ENCODE peak calls at places on chromosome 2, in eight cellular contexts. One of them, this sample, is unnamed.

GRCh38 chr2:68943581-68944568 is 8.8 kb downstream of the GKN2 start:
- DNase-seq in dorsolateral prefrontal cortex: peak
- DNase-seq in SK-N-DZ: peak
- DNase-seq in cardiac fibroblast: peak
- DNase-seq in Kasumi-1: peak
- DNase-seq in T-helper 2 cell: peak
- DNase-seq in activated naive CD8-positive, alpha-beta T cell treated with anti-CD3 and anti-CD28 coated beads, Interleukin-2, amount 50 U/mL, for 24 hours: peak
- DNase-seq in activated CD4-positive, alpha-beta T cell treated with anti-CD3 and anti-CD28 coated beads, Interleukin-2, amount 50 U/mL, for 48 hours: peak
- DNase-seq in this sample: peak

GRCh38 chr2:100242891-100243670 is 79.2 kb downstream of the LONRF2 start:
- DNase-seq in dorsolateral prefrontal cortex: peak
- DNase-seq in SK-N-DZ: peak
- DNase-seq in cardiac fibroblast: peak
- DNase-seq in Kasumi-1: peak
- DNase-seq in T-helper 2 cell: no peak
- DNase-seq in activated naive CD8-positive, alpha-beta T cell treated with anti-CD3 and anti-CD28 coated beads, Interleukin-2, amount 50 U/mL, for 24 hours: peak
- DNase-seq in activated CD4-positive, alpha-beta T cell treated with anti-CD3 and anti-CD28 coated beads, Interleukin-2, amount 50 U/mL, for 48 hours: peak
- DNase-seq in this sample: peak

GRCh38 chr2:19217203-19217602 is 141.2 kb downstream of the OSR1 start:
- DNase-seq in dorsolateral prefrontal cortex: no peak
- DNase-seq in SK-N-DZ: no peak
- DNase-seq in cardiac fibroblast: no peak
- DNase-seq in Kasumi-1: no peak
- DNase-seq in T-helper 2 cell: no peak
- DNase-seq in activated naive CD8-positive, alpha-beta T cell treated with anti-CD3 and anti-CD28 coated beads, Interleukin-2, amount 50 U/mL, for 24 hours: no peak
- DNase-seq in activated CD4-positive, alpha-beta T cell treated with anti-CD3 and anti-CD28 coated beads, Interleukin-2, amount 50 U/mL, for 48 hours: no peak
- DNase-seq in this sample: peak

GRCh38 chr2:190119257-190119656 is 56.7 kb upstream of the MSTN start:
- DNase-seq in dorsolateral prefrontal cortex: peak
- DNase-seq in SK-N-DZ: peak
- DNase-seq in cardiac fibroblast: no peak
- DNase-seq in Kasumi-1: no peak
- DNase-seq in T-helper 2 cell: peak
- DNase-seq in activated naive CD8-positive, alpha-beta T cell treated with anti-CD3 and anti-CD28 coated beads, Interleukin-2, amount 50 U/mL, for 24 hours: peak
- DNase-seq in activated CD4-positive, alpha-beta T cell treated with anti-CD3 and anti-CD28 coated beads, Interleukin-2, amount 50 U/mL, for 48 hours: peak
- DNase-seq in this sample: no peak

GRCh38 chr2:68478688-68479087 is 11.3 kb downstream of the APLF start:
- DNase-seq in dorsolateral prefrontal cortex: no peak
- DNase-seq in SK-N-DZ: no peak
- DNase-seq in cardiac fibroblast: no peak
- DNase-seq in Kasumi-1: no peak
- DNase-seq in T-helper 2 cell: no peak
- DNase-seq in activated naive CD8-positive, alpha-beta T cell treated with anti-CD3 and anti-CD28 coated beads, Interleukin-2, amount 50 U/mL, for 24 hours: no peak
- DNase-seq in activated CD4-positive, alpha-beta T cell treated with anti-CD3 and anti-CD28 coated beads, Interleukin-2, amount 50 U/mL, for 48 hours: no peak
- DNase-seq in this sample: no peak

GRCh38 chr2:191150451-191151314 is at the start of gene STAT4:
- DNase-seq in dorsolateral prefrontal cortex: no peak
- DNase-seq in SK-N-DZ: no peak
- DNase-seq in cardiac fibroblast: peak
- DNase-seq in Kasumi-1: peak
- DNase-seq in T-helper 2 cell: peak
- DNase-seq in activated naive CD8-positive, alpha-beta T cell treated with anti-CD3 and anti-CD28 coated beads, Interleukin-2, amount 50 U/mL, for 24 hours: peak
- DNase-seq in activated CD4-positive, alpha-beta T cell treated with anti-CD3 and anti-CD28 coated beads, Interleukin-2, amount 50 U/mL, for 48 hours: peak
- DNase-seq in this sample: peak

GRCh38 chr2:150133623-150134022 is 353.8 kb downstream of the RND3 start:
- DNase-seq in dorsolateral prefrontal cortex: no peak
- DNase-seq in SK-N-DZ: no peak
- DNase-seq in cardiac fibroblast: peak
- DNase-seq in Kasumi-1: peak
- DNase-seq in T-helper 2 cell: no peak
- DNase-seq in activated naive CD8-positive, alpha-beta T cell treated with anti-CD3 and anti-CD28 coated beads, Interleukin-2, amount 50 U/mL, for 24 hours: no peak
- DNase-seq in activated CD4-positive, alpha-beta T cell treated with anti-CD3 and anti-CD28 coated beads, Interleukin-2, amount 50 U/mL, for 48 hours: no peak
- DNase-seq in this sample: peak

GRCh38 chr2:176251928-176252327 is 17.3 kb upstream of the MTX2 start:
- DNase-seq in dorsolateral prefrontal cortex: no peak
- DNase-seq in SK-N-DZ: no peak
- DNase-seq in cardiac fibroblast: no peak
- DNase-seq in Kasumi-1: no peak
- DNase-seq in T-helper 2 cell: no peak
- DNase-seq in activated naive CD8-positive, alpha-beta T cell treated with anti-CD3 and anti-CD28 coated beads, Interleukin-2, amount 50 U/mL, for 24 hours: no peak
- DNase-seq in activated CD4-positive, alpha-beta T cell treated with anti-CD3 and anti-CD28 coated beads, Interleukin-2, amount 50 U/mL, for 48 hours: no peak
- DNase-seq in this sample: no peak

GRCh38 chr2:28958689-28959088 is 22.4 kb upstream of the TOGARAM2 start:
- DNase-seq in dorsolateral prefrontal cortex: peak
- DNase-seq in SK-N-DZ: peak
- DNase-seq in cardiac fibroblast: peak
- DNase-seq in Kasumi-1: peak
- DNase-seq in T-helper 2 cell: peak
- DNase-seq in activated naive CD8-positive, alpha-beta T cell treated with anti-CD3 and anti-CD28 coated beads, Interleukin-2, amount 50 U/mL, for 24 hours: peak
- DNase-seq in activated CD4-positive, alpha-beta T cell treated with anti-CD3 and anti-CD28 coated beads, Interleukin-2, amount 50 U/mL, for 48 hours: peak
- DNase-seq in this sample: peak

GRCh38 chr2:236378851-236379250 is 114.6 kb upstream of the ASB18 start:
- DNase-seq in dorsolateral prefrontal cortex: no peak
- DNase-seq in SK-N-DZ: no peak
- DNase-seq in cardiac fibroblast: no peak
- DNase-seq in Kasumi-1: no peak
- DNase-seq in T-helper 2 cell: no peak
- DNase-seq in activated naive CD8-positive, alpha-beta T cell treated with anti-CD3 and anti-CD28 coated beads, Interleukin-2, amount 50 U/mL, for 24 hours: no peak
- DNase-seq in activated CD4-positive, alpha-beta T cell treated with anti-CD3 and anti-CD28 coated beads, Interleukin-2, amount 50 U/mL, for 48 hours: no peak
- DNase-seq in this sample: no peak

GRCh38 chr2:51953931-51954330 is 922.0 kb upstream of the NRXN1 start:
- DNase-seq in dorsolateral prefrontal cortex: no peak
- DNase-seq in SK-N-DZ: no peak
- DNase-seq in cardiac fibroblast: peak
- DNase-seq in Kasumi-1: no peak
- DNase-seq in T-helper 2 cell: no peak
- DNase-seq in activated naive CD8-positive, alpha-beta T cell treated with anti-CD3 and anti-CD28 coated beads, Interleukin-2, amount 50 U/mL, for 24 hours: no peak
- DNase-seq in activated CD4-positive, alpha-beta T cell treated with anti-CD3 and anti-CD28 coated beads, Interleukin-2, amount 50 U/mL, for 48 hours: no peak
- DNase-seq in this sample: no peak

GRCh38 chr2:2324565-2325101 is 6.4 kb downstream of the MYT1L start:
- DNase-seq in dorsolateral prefrontal cortex: peak
- DNase-seq in SK-N-DZ: peak
- DNase-seq in cardiac fibroblast: no peak
- DNase-seq in Kasumi-1: no peak
- DNase-seq in T-helper 2 cell: no peak
- DNase-seq in activated naive CD8-positive, alpha-beta T cell treated with anti-CD3 and anti-CD28 coated beads, Interleukin-2, amount 50 U/mL, for 24 hours: no peak
- DNase-seq in activated CD4-positive, alpha-beta T cell treated with anti-CD3 and anti-CD28 coated beads, Interleukin-2, amount 50 U/mL, for 48 hours: no peak
- DNase-seq in this sample: no peak

GRCh38 chr2:67485431-67485830 is 88.3 kb downstream of the ETAA1 start:
- DNase-seq in dorsolateral prefrontal cortex: no peak
- DNase-seq in SK-N-DZ: no peak
- DNase-seq in cardiac fibroblast: peak
- DNase-seq in Kasumi-1: no peak
- DNase-seq in T-helper 2 cell: no peak
- DNase-seq in activated naive CD8-positive, alpha-beta T cell treated with anti-CD3 and anti-CD28 coated beads, Interleukin-2, amount 50 U/mL, for 24 hours: no peak
- DNase-seq in activated CD4-positive, alpha-beta T cell treated with anti-CD3 and anti-CD28 coated beads, Interleukin-2, amount 50 U/mL, for 48 hours: no peak
- DNase-seq in this sample: peak

GRCh38 chr2:69188174-69188900 is 175.4 kb downstream of the ANTXR1 start:
- DNase-seq in dorsolateral prefrontal cortex: no peak
- DNase-seq in SK-N-DZ: no peak
- DNase-seq in cardiac fibroblast: no peak
- DNase-seq in Kasumi-1: no peak
- DNase-seq in T-helper 2 cell: no peak
- DNase-seq in activated naive CD8-positive, alpha-beta T cell treated with anti-CD3 and anti-CD28 coated beads, Interleukin-2, amount 50 U/mL, for 24 hours: no peak
- DNase-seq in activated CD4-positive, alpha-beta T cell treated with anti-CD3 and anti-CD28 coated beads, Interleukin-2, amount 50 U/mL, for 48 hours: no peak
- DNase-seq in this sample: no peak

GRCh38 chr2:241072553-241073165 is 29.4 kb downstream of the MTERF4 start:
- DNase-seq in dorsolateral prefrontal cortex: no peak
- DNase-seq in SK-N-DZ: no peak
- DNase-seq in cardiac fibroblast: no peak
- DNase-seq in Kasumi-1: no peak
- DNase-seq in T-helper 2 cell: no peak
- DNase-seq in activated naive CD8-positive, alpha-beta T cell treated with anti-CD3 and anti-CD28 coated beads, Interleukin-2, amount 50 U/mL, for 24 hours: no peak
- DNase-seq in activated CD4-positive, alpha-beta T cell treated with anti-CD3 and anti-CD28 coated beads, Interleukin-2, amount 50 U/mL, for 48 hours: no peak
- DNase-seq in this sample: no peak

GRCh38 chr2:53130441-53130943 is 637.1 kb upstream of the CHAC2 start:
- DNase-seq in dorsolateral prefrontal cortex: no peak
- DNase-seq in SK-N-DZ: no peak
- DNase-seq in cardiac fibroblast: peak
- DNase-seq in Kasumi-1: no peak
- DNase-seq in T-helper 2 cell: no peak
- DNase-seq in activated naive CD8-positive, alpha-beta T cell treated with anti-CD3 and anti-CD28 coated beads, Interleukin-2, amount 50 U/mL, for 24 hours: no peak
- DNase-seq in activated CD4-positive, alpha-beta T cell treated with anti-CD3 and anti-CD28 coated beads, Interleukin-2, amount 50 U/mL, for 48 hours: no peak
- DNase-seq in this sample: peak

GRCh38 chr2:37599688-37600525 is 71.5 kb downstream of the CDC42EP3 start:
- DNase-seq in dorsolateral prefrontal cortex: no peak
- DNase-seq in SK-N-DZ: no peak
- DNase-seq in cardiac fibroblast: no peak
- DNase-seq in Kasumi-1: no peak
- DNase-seq in T-helper 2 cell: peak
- DNase-seq in activated naive CD8-positive, alpha-beta T cell treated with anti-CD3 and anti-CD28 coated beads, Interleukin-2, amount 50 U/mL, for 24 hours: peak
- DNase-seq in activated CD4-positive, alpha-beta T cell treated with anti-CD3 and anti-CD28 coated beads, Interleukin-2, amount 50 U/mL, for 48 hours: no peak
- DNase-seq in this sample: no peak

GRCh38 chr2:105796131-105796638 is 51.5 kb downstream of the NCK2 start:
- DNase-seq in dorsolateral prefrontal cortex: no peak
- DNase-seq in SK-N-DZ: no peak
- DNase-seq in cardiac fibroblast: no peak
- DNase-seq in Kasumi-1: peak
- DNase-seq in T-helper 2 cell: no peak
- DNase-seq in activated naive CD8-positive, alpha-beta T cell treated with anti-CD3 and anti-CD28 coated beads, Interleukin-2, amount 50 U/mL, for 24 hours: no peak
- DNase-seq in activated CD4-positive, alpha-beta T cell treated with anti-CD3 and anti-CD28 coated beads, Interleukin-2, amount 50 U/mL, for 48 hours: peak
- DNase-seq in this sample: peak

GRCh38 chr2:231781798-231782726 is 980 bp upstream of the PDE6D start:
- DNase-seq in dorsolateral prefrontal cortex: no peak
- DNase-seq in SK-N-DZ: no peak
- DNase-seq in cardiac fibroblast: peak
- DNase-seq in Kasumi-1: peak
- DNase-seq in T-helper 2 cell: no peak
- DNase-seq in activated naive CD8-positive, alpha-beta T cell treated with anti-CD3 and anti-CD28 coated beads, Interleukin-2, amount 50 U/mL, for 24 hours: no peak
- DNase-seq in activated CD4-positive, alpha-beta T cell treated with anti-CD3 and anti-CD28 coated beads, Interleukin-2, amount 50 U/mL, for 48 hours: peak
- DNase-seq in this sample: peak

This sample was measured in fibroblast of villous mesenchyme.